ENCODE peak calls at places on chromosomes 13 and 19, in five cellular contexts. One of them, this sample, is unnamed.

GRCh38 chr19:3780786-3781304 is 5.3 kb downstream of the MATK start:
- DNase-seq in Peyer's patch: no peak
- DNase-seq in activated CD4-positive, alpha-beta T cell treated with anti-CD3 and anti-CD28 coated beads, Interleukin-2, amount 10 ng/mL, durations not matched to agents 7 days and 5 days: peak
- DNase-seq in naive thymus-derived CD8-positive, alpha-beta T cell: no peak
- DNase-seq in NCI-H774: no peak
- DNase-seq in this sample: no peak

GRCh38 chr13:53338760-53339159 is 310.1 kb downstream of the OLFM4 start:
- DNase-seq in Peyer's patch: no peak
- DNase-seq in naive thymus-derived CD8-positive, alpha-beta T cell: no peak
- DNase-seq in NCI-H774: no peak
- DNase-seq in activated CD4-positive, alpha-beta T cell treated with anti-CD3 and anti-CD28 coated beads, Interleukin-2, amount 10 ng/mL, durations not matched to agents 7 days and 5 days: no peak
- DNase-seq in this sample: no peak

GRCh38 chr13:75838366-75839017 is 202.4 kb downstream of the LMO7 start:
- DNase-seq in naive thymus-derived CD8-positive, alpha-beta T cell: no peak
- DNase-seq in activated CD4-positive, alpha-beta T cell treated with anti-CD3 and anti-CD28 coated beads, Interleukin-2, amount 10 ng/mL, durations not matched to agents 7 days and 5 days: no peak
- DNase-seq in Peyer's patch: no peak
- DNase-seq in NCI-H774: peak
- DNase-seq in this sample: no peak

GRCh38 chr19:48900477-48901452 is 653 bp downstream of the NUCB1 start:
- DNase-seq in activated CD4-positive, alpha-beta T cell treated with anti-CD3 and anti-CD28 coated beads, Interleukin-2, amount 10 ng/mL, durations not matched to agents 7 days and 5 days: peak
- DNase-seq in naive thymus-derived CD8-positive, alpha-beta T cell: no peak
- DNase-seq in NCI-H774: no peak
- DNase-seq in Peyer's patch: peak
- DNase-seq in this sample: peak

GRCh38 chr13:95605426-95606125 is 38.9 kb downstream of the DZIP1 start:
- DNase-seq in NCI-H774: no peak
- DNase-seq in Peyer's patch: no peak
- DNase-seq in activated CD4-positive, alpha-beta T cell treated with anti-CD3 and anti-CD28 coated beads, Interleukin-2, amount 10 ng/mL, durations not matched to agents 7 days and 5 days: no peak
- DNase-seq in naive thymus-derived CD8-positive, alpha-beta T cell: no peak
- DNase-seq in this sample: no peak

GRCh38 chr19:18416778-18417249 is 2.4 kb upstream of the SSBP4 start:
- DNase-seq in NCI-H774: peak
- DNase-seq in naive thymus-derived CD8-positive, alpha-beta T cell: peak
- DNase-seq in activated CD4-positive, alpha-beta T cell treated with anti-CD3 and anti-CD28 coated beads, Interleukin-2, amount 10 ng/mL, durations not matched to agents 7 days and 5 days: peak
- DNase-seq in Peyer's patch: peak
- DNase-seq in this sample: peak

GRCh38 chr13:72849571-72849970 is 67.6 kb downstream of the PIBF1 start:
- DNase-seq in Peyer's patch: no peak
- DNase-seq in activated CD4-positive, alpha-beta T cell treated with anti-CD3 and anti-CD28 coated beads, Interleukin-2, amount 10 ng/mL, durations not matched to agents 7 days and 5 days: no peak
- DNase-seq in NCI-H774: no peak
- DNase-seq in naive thymus-derived CD8-positive, alpha-beta T cell: no peak
- DNase-seq in this sample: no peak

GRCh38 chr19:21439372-21439771 is 42.4 kb downstream of the ZNF493 start:
- DNase-seq in Peyer's patch: no peak
- DNase-seq in activated CD4-positive, alpha-beta T cell treated with anti-CD3 and anti-CD28 coated beads, Interleukin-2, amount 10 ng/mL, durations not matched to agents 7 days and 5 days: no peak
- DNase-seq in naive thymus-derived CD8-positive, alpha-beta T cell: no peak
- DNase-seq in NCI-H774: no peak
- DNase-seq in this sample: no peak

GRCh38 chr13:66751691-66752090 is 478.4 kb downstream of the PCDH9 start:
- DNase-seq in naive thymus-derived CD8-positive, alpha-beta T cell: no peak
- DNase-seq in NCI-H774: no peak
- DNase-seq in activated CD4-positive, alpha-beta T cell treated with anti-CD3 and anti-CD28 coated beads, Interleukin-2, amount 10 ng/mL, durations not matched to agents 7 days and 5 days: no peak
- DNase-seq in Peyer's patch: no peak
- DNase-seq in this sample: no peak

GRCh38 chr19:39212377-39212742 is 8.3 kb upstream of the SYCN start:
- DNase-seq in NCI-H774: peak
- DNase-seq in activated CD4-positive, alpha-beta T cell treated with anti-CD3 and anti-CD28 coated beads, Interleukin-2, amount 10 ng/mL, durations not matched to agents 7 days and 5 days: peak
- DNase-seq in Peyer's patch: peak
- DNase-seq in naive thymus-derived CD8-positive, alpha-beta T cell: peak
- DNase-seq in this sample: peak